ENCODE peak calls at places on chromosomes 7 and 10, in ten cellular contexts. One of them, this sample, is unnamed.

GRCh38 chr10:114043532-114044250 is at the start of gene ADRB1:
- DNase-seq in lower leg skin: peak
- DNase-seq in ascending aorta: no peak
- DNase-seq in thoracic aorta: no peak
- DNase-seq in fibroblast of lung: peak
- DNase-seq in bronchial epithelial cell: no peak
- DNase-seq in Panc1: no peak
- DNase-seq in lower lobe of right lung: peak
- DNase-seq in neural progenitor cell: peak
- DNase-seq in right lobe of liver: peak
- DNase-seq in this sample: no peak

GRCh38 chr7:131480384-131481315 is 75.8 kb downstream of the PODXL start:
- DNase-seq in lower leg skin: no peak
- DNase-seq in ascending aorta: no peak
- DNase-seq in thoracic aorta: no peak
- DNase-seq in fibroblast of lung: peak
- DNase-seq in bronchial epithelial cell: no peak
- DNase-seq in Panc1: no peak
- DNase-seq in lower lobe of right lung: no peak
- DNase-seq in neural progenitor cell: no peak
- DNase-seq in right lobe of liver: no peak
- DNase-seq in this sample: no peak

GRCh38 chr10:110499796-110500514 is 2.2 kb downstream of the DUSP5 start:
- DNase-seq in lower leg skin: no peak
- DNase-seq in ascending aorta: no peak
- DNase-seq in thoracic aorta: no peak
- DNase-seq in fibroblast of lung: no peak
- DNase-seq in bronchial epithelial cell: no peak
- DNase-seq in Panc1: no peak
- DNase-seq in lower lobe of right lung: no peak
- DNase-seq in neural progenitor cell: no peak
- DNase-seq in right lobe of liver: no peak
- DNase-seq in this sample: no peak

GRCh38 chr10:74900297-74900696 is 73.9 kb downstream of the KAT6B start:
- DNase-seq in lower leg skin: no peak
- DNase-seq in ascending aorta: no peak
- DNase-seq in thoracic aorta: no peak
- DNase-seq in fibroblast of lung: no peak
- DNase-seq in bronchial epithelial cell: no peak
- DNase-seq in Panc1: no peak
- DNase-seq in lower lobe of right lung: no peak
- DNase-seq in neural progenitor cell: no peak
- DNase-seq in right lobe of liver: no peak
- DNase-seq in this sample: no peak

GRCh38 chr10:132064771-132065437 is 842 bp upstream of the JAKMIP3 start:
- DNase-seq in lower leg skin: peak
- DNase-seq in ascending aorta: no peak
- DNase-seq in thoracic aorta: no peak
- DNase-seq in fibroblast of lung: no peak
- DNase-seq in bronchial epithelial cell: no peak
- DNase-seq in Panc1: no peak
- DNase-seq in lower lobe of right lung: no peak
- DNase-seq in neural progenitor cell: no peak
- DNase-seq in right lobe of liver: no peak
- DNase-seq in this sample: no peak

GRCh38 chr7:155829796-155830470 is 17.7 kb upstream of the SHH start:
- DNase-seq in lower leg skin: no peak
- DNase-seq in ascending aorta: no peak
- DNase-seq in thoracic aorta: no peak
- DNase-seq in fibroblast of lung: no peak
- DNase-seq in bronchial epithelial cell: no peak
- DNase-seq in Panc1: no peak
- DNase-seq in lower lobe of right lung: no peak
- DNase-seq in neural progenitor cell: no peak
- DNase-seq in right lobe of liver: no peak
- DNase-seq in this sample: no peak

GRCh38 chr10:118259288-118259906 is 82.7 kb downstream of the FAM204A start:
- DNase-seq in lower leg skin: no peak
- DNase-seq in ascending aorta: no peak
- DNase-seq in thoracic aorta: no peak
- DNase-seq in fibroblast of lung: no peak
- DNase-seq in bronchial epithelial cell: peak
- DNase-seq in Panc1: no peak
- DNase-seq in lower lobe of right lung: no peak
- DNase-seq in neural progenitor cell: peak
- DNase-seq in right lobe of liver: no peak
- DNase-seq in this sample: no peak

GRCh38 chr10:130108934-130109604 is 1.6 kb downstream of the C10orf143 start:
- DNase-seq in lower leg skin: no peak
- DNase-seq in ascending aorta: no peak
- DNase-seq in thoracic aorta: no peak
- DNase-seq in fibroblast of lung: no peak
- DNase-seq in bronchial epithelial cell: no peak
- DNase-seq in Panc1: no peak
- DNase-seq in lower lobe of right lung: no peak
- DNase-seq in neural progenitor cell: no peak
- DNase-seq in right lobe of liver: no peak
- DNase-seq in this sample: no peak

GRCh38 chr10:101228682-101229274 is 485 bp downstream of the LBX1 start:
- DNase-seq in lower leg skin: no peak
- DNase-seq in ascending aorta: no peak
- DNase-seq in thoracic aorta: no peak
- DNase-seq in fibroblast of lung: no peak
- DNase-seq in bronchial epithelial cell: no peak
- DNase-seq in Panc1: no peak
- DNase-seq in lower lobe of right lung: no peak
- DNase-seq in neural progenitor cell: peak
- DNase-seq in right lobe of liver: no peak
- DNase-seq in this sample: no peak

GRCh38 chr7:139855498-139856270 is 26.6 kb downstream of the TBXAS1 start:
- DNase-seq in lower leg skin: peak
- DNase-seq in ascending aorta: no peak
- DNase-seq in thoracic aorta: no peak
- DNase-seq in fibroblast of lung: no peak
- DNase-seq in bronchial epithelial cell: no peak
- DNase-seq in Panc1: no peak
- DNase-seq in lower lobe of right lung: peak
- DNase-seq in neural progenitor cell: no peak
- DNase-seq in right lobe of liver: no peak
- DNase-seq in this sample: no peak

GRCh38 chr7:157294773-157295172 is 42.0 kb upstream of the DNAJB6 start:
- DNase-seq in lower leg skin: no peak
- DNase-seq in ascending aorta: no peak
- DNase-seq in thoracic aorta: no peak
- DNase-seq in fibroblast of lung: no peak
- DNase-seq in bronchial epithelial cell: no peak
- DNase-seq in Panc1: no peak
- DNase-seq in lower lobe of right lung: no peak
- DNase-seq in neural progenitor cell: no peak
- DNase-seq in right lobe of liver: no peak
- DNase-seq in this sample: no peak

GRCh38 chr10:100912609-100913469 is at the start of gene SLF2:
- DNase-seq in lower leg skin: peak
- DNase-seq in ascending aorta: peak
- DNase-seq in thoracic aorta: peak
- DNase-seq in fibroblast of lung: peak
- DNase-seq in bronchial epithelial cell: peak
- DNase-seq in Panc1: peak
- DNase-seq in lower lobe of right lung: peak
- DNase-seq in neural progenitor cell: peak
- DNase-seq in right lobe of liver: peak
- DNase-seq in this sample: peak

GRCh38 chr7:46032353-46032752 is 111.3 kb upstream of the IGFBP3 start:
- DNase-seq in lower leg skin: no peak
- DNase-seq in ascending aorta: no peak
- DNase-seq in thoracic aorta: no peak
- DNase-seq in fibroblast of lung: peak
- DNase-seq in bronchial epithelial cell: no peak
- DNase-seq in Panc1: no peak
- DNase-seq in lower lobe of right lung: no peak
- DNase-seq in neural progenitor cell: no peak
- DNase-seq in right lobe of liver: no peak
- DNase-seq in this sample: no peak

GRCh38 chr7:130942211-130942964 is 208.4 kb upstream of the KLF14 start:
- DNase-seq in lower leg skin: no peak
- DNase-seq in ascending aorta: no peak
- DNase-seq in thoracic aorta: no peak
- DNase-seq in fibroblast of lung: peak
- DNase-seq in bronchial epithelial cell: peak
- DNase-seq in Panc1: peak
- DNase-seq in lower lobe of right lung: no peak
- DNase-seq in neural progenitor cell: no peak
- DNase-seq in right lobe of liver: peak
- DNase-seq in this sample: no peak

GRCh38 chr7:126450269-126450671 is 802.5 kb downstream of the GRM8 start:
- DNase-seq in lower leg skin: no peak
- DNase-seq in ascending aorta: no peak
- DNase-seq in thoracic aorta: no peak
- DNase-seq in fibroblast of lung: no peak
- DNase-seq in bronchial epithelial cell: no peak
- DNase-seq in Panc1: no peak
- DNase-seq in lower lobe of right lung: no peak
- DNase-seq in neural progenitor cell: no peak
- DNase-seq in right lobe of liver: no peak
- DNase-seq in this sample: no peak

GRCh38 chr10:45199380-45199740 is 116.0 kb downstream of the OR13A1 start:
- DNase-seq in lower leg skin: no peak
- DNase-seq in ascending aorta: no peak
- DNase-seq in thoracic aorta: no peak
- DNase-seq in fibroblast of lung: no peak
- DNase-seq in bronchial epithelial cell: no peak
- DNase-seq in Panc1: no peak
- DNase-seq in lower lobe of right lung: no peak
- DNase-seq in neural progenitor cell: no peak
- DNase-seq in right lobe of liver: no peak
- DNase-seq in this sample: no peak

GRCh38 chr10:6069101-6069931 is 7.1 kb upstream of the IL2RA start:
- DNase-seq in lower leg skin: peak
- DNase-seq in ascending aorta: no peak
- DNase-seq in thoracic aorta: no peak
- DNase-seq in fibroblast of lung: peak
- DNase-seq in bronchial epithelial cell: no peak
- DNase-seq in Panc1: no peak
- DNase-seq in lower lobe of right lung: no peak
- DNase-seq in neural progenitor cell: no peak
- DNase-seq in right lobe of liver: no peak
- DNase-seq in this sample: no peak

GRCh38 chr10:30828227-30828626 is 198.7 kb upstream of the LYZL2 start:
- DNase-seq in lower leg skin: peak
- DNase-seq in ascending aorta: no peak
- DNase-seq in thoracic aorta: no peak
- DNase-seq in fibroblast of lung: no peak
- DNase-seq in bronchial epithelial cell: no peak
- DNase-seq in Panc1: no peak
- DNase-seq in lower lobe of right lung: no peak
- DNase-seq in neural progenitor cell: no peak
- DNase-seq in right lobe of liver: no peak
- DNase-seq in this sample: no peak

GRCh38 chr10:30917790-30918189 is 113.9 kb downstream of the ZNF438 start:
- DNase-seq in lower leg skin: no peak
- DNase-seq in ascending aorta: no peak
- DNase-seq in thoracic aorta: no peak
- DNase-seq in fibroblast of lung: no peak
- DNase-seq in bronchial epithelial cell: no peak
- DNase-seq in Panc1: no peak
- DNase-seq in lower lobe of right lung: no peak
- DNase-seq in neural progenitor cell: no peak
- DNase-seq in right lobe of liver: no peak
- DNase-seq in this sample: peak

GRCh38 chr7:76354981-76355730 is 3.6 kb downstream of the YWHAG start:
- DNase-seq in lower leg skin: no peak
- DNase-seq in ascending aorta: no peak
- DNase-seq in thoracic aorta: no peak
- DNase-seq in fibroblast of lung: no peak
- DNase-seq in bronchial epithelial cell: no peak
- DNase-seq in Panc1: no peak
- DNase-seq in lower lobe of right lung: no peak
- DNase-seq in neural progenitor cell: no peak
- DNase-seq in right lobe of liver: no peak
- DNase-seq in this sample: no peak
- H3K4me3 ChIP-seq in lower leg skin: no peak
- H3K4me3 ChIP-seq in ascending aorta: no peak
- H3K4me3 ChIP-seq in thoracic aorta: no peak
- H3K4me3 ChIP-seq in fibroblast of lung: peak
- H3K4me3 ChIP-seq in bronchial epithelial cell: no peak
- H3K4me3 ChIP-seq in Panc1: no peak
- H3K4me3 ChIP-seq in lower lobe of right lung: no peak
- H3K4me3 ChIP-seq in neural progenitor cell: peak
- H3K4me3 ChIP-seq in right lobe of liver: no peak
- H3K4me3 ChIP-seq in this sample: no peak

GRCh38 chr7:105776068-105776790 is 100.2 kb downstream of the ATXN7L1 start:
- DNase-seq in lower leg skin: no peak
- DNase-seq in ascending aorta: no peak
- DNase-seq in thoracic aorta: peak
- DNase-seq in fibroblast of lung: peak
- DNase-seq in bronchial epithelial cell: peak
- DNase-seq in Panc1: peak
- DNase-seq in lower lobe of right lung: no peak
- DNase-seq in neural progenitor cell: peak
- DNase-seq in right lobe of liver: no peak
- DNase-seq in this sample: peak
- TF ChIP-seq CTCF in lower leg skin: no peak
- TF ChIP-seq CTCF in ascending aorta: no peak
- TF ChIP-seq CTCF in thoracic aorta: no peak
- TF ChIP-seq CTCF in fibroblast of lung: no peak
- TF ChIP-seq CTCF in bronchial epithelial cell: no peak
- TF ChIP-seq CTCF in Panc1: no peak
- TF ChIP-seq CTCF in lower lobe of right lung: no peak
- TF ChIP-seq CTCF in neural progenitor cell: no peak
- TF ChIP-seq CTCF in right lobe of liver: no peak
- TF ChIP-seq CTCF in this sample: no peak

DNA sequence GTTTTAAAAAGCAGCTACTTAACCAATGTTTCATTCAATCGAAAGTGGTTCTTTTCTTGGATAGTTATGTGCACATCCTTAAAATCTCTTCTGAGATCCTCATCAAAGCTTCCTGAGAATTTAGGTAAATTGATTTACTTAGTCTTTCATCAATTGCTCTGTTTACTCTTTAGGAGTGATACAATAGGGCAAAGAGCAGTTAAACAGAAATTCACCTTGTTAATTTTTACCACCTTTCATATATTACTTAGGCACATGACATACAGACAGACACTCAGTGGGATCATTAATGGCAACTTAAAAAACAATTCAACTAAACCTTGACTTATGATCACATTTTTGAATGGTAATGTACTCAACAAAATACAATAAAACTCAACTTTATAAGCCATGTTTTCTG is 456.3 kb downstream of the DGKB start:
- DNase-seq in lower leg skin: no peak
- DNase-seq in ascending aorta: no peak
- DNase-seq in thoracic aorta: no peak
- DNase-seq in fibroblast of lung: no peak
- DNase-seq in bronchial epithelial cell: no peak
- DNase-seq in Panc1: no peak
- DNase-seq in lower lobe of right lung: no peak
- DNase-seq in neural progenitor cell: no peak
- DNase-seq in right lobe of liver: no peak
- DNase-seq in this sample: no peak
- H3K4me3 ChIP-seq in lower leg skin: no peak
- H3K4me3 ChIP-seq in ascending aorta: no peak
- H3K4me3 ChIP-seq in thoracic aorta: no peak
- H3K4me3 ChIP-seq in fibroblast of lung: no peak
- H3K4me3 ChIP-seq in bronchial epithelial cell: no peak
- H3K4me3 ChIP-seq in Panc1: no peak
- H3K4me3 ChIP-seq in lower lobe of right lung: no peak
- H3K4me3 ChIP-seq in neural progenitor cell: no peak
- H3K4me3 ChIP-seq in right lobe of liver: no peak
- H3K4me3 ChIP-seq in this sample: no peak

GRCh38 chr10:69801434-69802315 is at the start of gene COL13A1:
- DNase-seq in lower leg skin: peak
- DNase-seq in ascending aorta: no peak
- DNase-seq in thoracic aorta: peak
- DNase-seq in fibroblast of lung: peak
- DNase-seq in bronchial epithelial cell: peak
- DNase-seq in Panc1: no peak
- DNase-seq in lower lobe of right lung: peak
- DNase-seq in neural progenitor cell: peak
- DNase-seq in right lobe of liver: no peak
- DNase-seq in this sample: no peak
- TF ChIP-seq CTCF in lower leg skin: no peak
- TF ChIP-seq CTCF in ascending aorta: no peak
- TF ChIP-seq CTCF in thoracic aorta: peak
- TF ChIP-seq CTCF in fibroblast of lung: no peak
- TF ChIP-seq CTCF in bronchial epithelial cell: no peak
- TF ChIP-seq CTCF in Panc1: no peak
- TF ChIP-seq CTCF in lower lobe of right lung: no peak
- TF ChIP-seq CTCF in neural progenitor cell: no peak
- TF ChIP-seq CTCF in right lobe of liver: no peak
- TF ChIP-seq CTCF in this sample: no peak